ENCODE peak calls at places on chromosomes 12 and 14, in eight cellular contexts. H is foreskin keratinocyte; B is effector memory CD8-positive, alpha-beta T cell; C is neural crest cell; A is HS-27A; V is mesothelial cell of epicardium; R is ACHN; L is MG63. G is an unnamed sample.

GRCh38 chr14:94129758-94130414 is 482 bp upstream of the IFI27L2 start:
- DNase-seq in C (peak), L (peak), R (peak), B (no peak), A (peak), H (no peak), V (no peak), G (no peak)

GRCh38 chr12:108204618-108205017 is 75.5 kb downstream of the WSCD2 start:
- DNase-seq in H (no peak), A (no peak), L (no peak), B (no peak), R (no peak), C (no peak), V (no peak), G (no peak)

GRCh38 chr12:52394836-52395405 is 9.5 kb upstream of the KRT84 start:
- DNase-seq in V (no peak), B (no peak), R (no peak), L (no peak), C (no peak), A (no peak), H (no peak), G (no peak)

GRCh38 chr14:39015360-39015961 is 87.6 kb downstream of the SEC23A start:
- DNase-seq in C (no peak), B (no peak), H (no peak), R (peak), V (no peak), A (no peak), L (no peak), G (no peak)

GRCh38 chr12:120642806-120643205 is 2.4 kb downstream of the CABP1 start:
- DNase-seq in R (peak), B (no peak), V (no peak), H (no peak), A (no peak), L (no peak), C (no peak), G (no peak)

GRCh38 chr12:123165537-123165936 is 14.6 kb upstream of the PITPNM2 start:
- DNase-seq in R (no peak), H (no peak), A (no peak), V (no peak), B (no peak), L (no peak), C (no peak), G (no peak)

GRCh38 chr12:52585951-52586350 is 12.3 kb upstream of the KRT74 start:
- DNase-seq in B (peak), A (no peak), R (no peak), L (no peak), C (no peak), H (no peak), V (no peak), G (no peak)

GRCh38 chr14:22012452-22012851 is 338.8 kb upstream of the OR4E1 start:
- DNase-seq in A (no peak), V (no peak), R (no peak), B (no peak), L (no peak), H (no peak), C (no peak), G (no peak)

GRCh38 chr12:68245071-68246021 is 8.1 kb downstream of the IL22 start:
- DNase-seq in A (no peak), C (no peak), B (no peak), L (no peak), R (no peak), V (no peak), H (no peak), G (no peak)

GRCh38 chr12:65740873-65741600 is 83.2 kb upstream of the HMGA2 start:
- DNase-seq in V (peak), A (peak), L (peak), H (no peak), B (peak), R (peak), C (peak), G (no peak)

GRCh38 chr12:126493366-126494108 is 1428.3 kb downstream of the AACS start:
- DNase-seq in H (peak), V (no peak), R (no peak), C (no peak), L (no peak), B (no peak), A (no peak), G (peak)

GRCh38 chr12:25845415-25845814 is 113.1 kb upstream of the RASSF8 start:
- DNase-seq in B (no peak), L (no peak), C (no peak), H (no peak), V (no peak), R (no peak), A (no peak), G (no peak)

GRCh38 chr14:104771374-104771773 is 18.4 kb downstream of the SIVA1 start:
- DNase-seq in H (no peak), C (no peak), B (no peak), A (no peak), V (no peak), R (no peak), L (no peak), G (no peak)

GRCh38 chr12:5022465-5023061 is 21.1 kb upstream of the KCNA5 start:
- DNase-seq in L (no peak), C (peak), H (peak), R (peak), B (peak), V (no peak), A (peak), G (no peak)

GRCh38 chr14:67166450-67166853 is 22.8 kb upstream of the GARIN2 start:
- DNase-seq in H (no peak), L (no peak), A (peak), C (peak), B (peak), R (peak), V (no peak), G (no peak)

GRCh38 chr12:50246159-50246865 is 37.0 kb downstream of the LIMA1 start:
- DNase-seq in V (no peak), H (no peak), C (no peak), A (no peak), L (no peak), B (no peak), R (no peak), G (no peak)

GRCh38 chr14:37062191-37062803 is 110.1 kb downstream of the SLC25A21 start:
- DNase-seq in H (no peak), V (no peak), A (no peak), R (no peak), L (no peak), B (no peak), C (no peak), G (no peak)

GRCh38 chr14:91138511-91139359 is 24.9 kb downstream of the DGLUCY start:
- DNase-seq in L (no peak), H (no peak), V (no peak), C (no peak), B (peak), A (no peak), R (peak), G (no peak)

GRCh38 chr14:42715316-42715715 is 1108.6 kb downstream of the LRFN5 start:
- DNase-seq in R (peak), B (no peak), L (no peak), A (no peak), H (peak), C (no peak), V (no peak), G (no peak)

GRCh38 chr14:62071029-62071428 is 308.8 kb downstream of the SNAPC1 start:
- DNase-seq in B (no peak), H (no peak), A (no peak), V (no peak), C (no peak), R (no peak), L (no peak), G (no peak)

GRCh38 chr14:75452900-75453816 is 25.3 kb downstream of the JDP2 start:
- DNase-seq in R (peak), B (no peak), L (peak), V (peak), A (peak), C (peak), H (peak), G (peak)

GRCh38 chr12:24948816-24949722 is at the start of gene BCAT1:
- DNase-seq in B (peak), L (peak), A (peak), V (peak), H (no peak), C (peak), R (peak), G (no peak)

GRCh38 chr14:71117839-71118743 is 210.8 kb downstream of the PCNX1 start:
- DNase-seq in A (no peak), V (no peak), L (peak), H (peak), B (no peak), C (no peak), R (peak), G (peak)

GRCh38 chr14:56474419-56475022 is 105.1 kb upstream of the TMEM260 start:
- DNase-seq in B (peak), V (no peak), L (no peak), H (no peak), C (peak), A (peak), R (peak), G (peak)

GRCh38 chr14:24481622-24482324 is 26.3 kb downstream of the CMA1 start:
- DNase-seq in R (peak), C (peak), H (no peak), L (peak), A (no peak), B (peak), V (no peak), G (no peak)

GRCh38 chr14:21711360-21711961 is 37.8 kb upstream of the OR4E1 start:
- DNase-seq in V (no peak), H (peak), L (no peak), R (peak), A (peak), C (peak), B (peak), G (no peak)

GRCh38 chr12:65800928-65801327 is 23.4 kb upstream of the HMGA2 start:
- DNase-seq in B (no peak), V (no peak), H (no peak), L (no peak), R (peak), C (no peak), A (no peak), G (no peak)

GRCh38 chr12:6118891-6119568 is 5.4 kb downstream of the VWF start:
- DNase-seq in H (no peak), A (no peak), L (peak), B (no peak), V (no peak), C (no peak), R (no peak), G (no peak)

GRCh38 chr14:39683711-39684110 is 251.5 kb upstream of the FBXO33 start:
- DNase-seq in B (no peak), A (no peak), L (no peak), C (no peak), R (no peak), H (no peak), V (no peak), G (no peak)

GRCh38 chr12:117963836-117964235 is 5.0 kb downstream of the KSR2 start:
- DNase-seq in V (no peak), L (no peak), H (no peak), A (no peak), C (no peak), B (no peak), R (no peak), G (no peak)

GRCh38 chr12:52423661-52424503 is 10.3 kb downstream of the KRT75 start:
- DNase-seq in V (no peak), B (no peak), C (no peak), H (no peak), A (no peak), R (no peak), L (no peak), G (no peak)

GRCh38 chr14:91372680-91373495 is 44.7 kb downstream of the CCDC88C start:
- DNase-seq in V (no peak), H (no peak), A (no peak), L (no peak), C (no peak), B (peak), R (no peak), G (no peak)

GRCh38 chr12:111353603-111354295 is 15.1 kb downstream of the PHETA1 start:
- DNase-seq in L (no peak), A (no peak), V (no peak), H (no peak), B (no peak), R (no peak), C (no peak), G (no peak)

GRCh38 chr14:93115920-93116675 is at the start of gene ITPK1:
- DNase-seq in R (peak), B (peak), L (peak), H (no peak), V (peak), A (no peak), C (peak), G (no peak)

GRCh38 chr12:66044731-66045130 is 85.8 kb downstream of the LLPH start:
- DNase-seq in A (no peak), V (no peak), B (no peak), H (peak), R (no peak), L (peak), C (no peak), G (no peak)

GRCh38 chr14:37232907-37233481 is 35.3 kb downstream of the MIPOL1 start:
- DNase-seq in B (no peak), C (peak), R (peak), V (no peak), A (peak), L (no peak), H (peak), G (no peak)